ENCODE peak calls at places on chromosomes 11 and 22, in eight cellular contexts. G, U, H, K, B, W, I and N are unnamed samples.

GRCh38 chr11:72631806-72632731 is 42.2 kb downstream of the PDE2A start:
- DNase-seq in G (no peak), U (peak), H (no peak), K (no peak), B (no peak), W (peak), I (peak), N (no peak)

GRCh38 chr11:133443361-133443760 is 88.9 kb downstream of the OPCML start:
- DNase-seq in G (no peak), U (no peak), H (no peak), K (no peak), B (no peak), W (no peak), I (no peak), N (no peak)

GRCh38 chr11:103051158-103051801 is 40.7 kb downstream of the DCUN1D5 start:
- DNase-seq in G (no peak), U (no peak), H (no peak), K (peak), B (no peak), W (no peak), I (no peak), N (no peak)

GRCh38 chr11:134046681-134047449 is 22.0 kb upstream of the JAM3 start:
- DNase-seq in G (no peak), U (no peak), H (no peak), K (no peak), B (no peak), W (no peak), I (no peak), N (no peak)

GRCh38 chr22:46823654-46824053 is 61.2 kb downstream of the TBC1D22A start:
- DNase-seq in G (no peak), U (no peak), H (no peak), K (no peak), B (no peak), W (no peak), I (no peak), N (no peak)

GRCh38 chr11:93123351-93123898 is 74.4 kb downstream of the SLC36A4 start:
- DNase-seq in G (peak), U (peak), H (no peak), K (no peak), B (no peak), W (peak), I (peak), N (no peak)

GRCh38 chr11:122917311-122917710 is 34.8 kb downstream of the JHY start:
- DNase-seq in G (peak), U (no peak), H (no peak), K (peak), B (no peak), W (peak), I (peak), N (no peak)

GRCh38 chr11:126072141-126072741 is 9.6 kb upstream of the CDON start:
- DNase-seq in G (no peak), U (no peak), H (no peak), K (no peak), B (no peak), W (no peak), I (no peak), N (no peak)

GRCh38 chr11:74453373-74453975 is 13.9 kb downstream of the KCNE3 start:
- DNase-seq in G (peak), U (peak), H (peak), K (peak), B (peak), W (peak), I (peak), N (no peak)

GRCh38 chr11:119065369-119065768 is 2.2 kb upstream of the VPS11 start:
- DNase-seq in G (peak), U (no peak), H (peak), K (peak), B (no peak), W (peak), I (peak), N (no peak)

GRCh38 chr11:66227700-66228099 is 40.7 kb upstream of the RAB1B start:
- DNase-seq in G (no peak), U (no peak), H (no peak), K (no peak), B (no peak), W (no peak), I (no peak), N (no peak)
- TF ChIP-seq CTCF in G (no peak), U (no peak), H (no peak), K (no peak), B (no peak), W (no peak), I (no peak), N (no peak)

GRCh38 chr11:19493446-19493845 is 219.2 kb upstream of the NAV2 start:
- DNase-seq in G (no peak), U (no peak), H (no peak), K (no peak), B (no peak), W (no peak), I (no peak), N (no peak)
- TF ChIP-seq CTCF in G (no peak), U (no peak), H (no peak), K (no peak), B (no peak), W (no peak), I (no peak), N (no peak)

GRCh38 chr11:69240332-69241074 is 53.5 kb upstream of the MYEOV start:
- DNase-seq in G (peak), U (no peak), H (no peak), K (no peak), B (no peak), W (peak), I (peak), N (peak)
- TF ChIP-seq CTCF in G (peak), U (no peak), H (peak), K (peak), B (no peak), W (peak), I (peak), N (peak)

GRCh38 chr11:59891781-59892181 is 13.2 kb downstream of the OOSP3 start:
- DNase-seq in G (no peak), U (no peak), H (peak), K (no peak), B (peak), W (no peak), I (peak), N (no peak)
- TF ChIP-seq CTCF in G (no peak), U (no peak), H (no peak), K (no peak), B (no peak), W (no peak), I (no peak), N (no peak)